ENCODE peak calls at places on chromosomes 5 and 9, in five cellular contexts. W, Z, N, F and P are unnamed samples.

GRCh38 chr5:20497356-20497755 is 509.4 kb upstream of the CDH18 start:
- DNase-seq in F (no peak), W (no peak), Z (no peak), N (no peak), P (no peak)

GRCh38 chr5:177195307-177195952 is 61.9 kb downstream of the NSD1 start:
- DNase-seq in Z (peak), F (no peak), N (no peak), W (no peak), P (no peak)

GRCh38 chr9:95778957-95779356 is 96.5 kb upstream of the ERCC6L2 start:
- DNase-seq in W (peak), F (peak), N (peak), Z (peak), P (no peak)

GRCh38 chr5:65925601-65926275 is 637 bp upstream of the ERBIN start:
- DNase-seq in Z (peak), W (peak), F (peak), N (peak), P (no peak)

GRCh38 chr9:91795500-91796241 is 154.4 kb downstream of the ROR2 start:
- DNase-seq in N (peak), Z (no peak), F (no peak), W (peak), P (no peak)

GRCh38 chr5:36177715-36178556 is 26.0 kb downstream of the SKP2 start:
- DNase-seq in F (peak), Z (peak), N (no peak), W (peak), P (no peak)

GRCh38 chr5:149448831-149449714 is 70.0 kb upstream of the IL17B start:
- DNase-seq in W (peak), N (peak), Z (no peak), F (no peak), P (no peak)

GRCh38 chr5:142825378-142826089 is 55.4 kb downstream of the ARHGAP26 start:
- DNase-seq in F (no peak), W (no peak), N (no peak), Z (no peak), P (no peak)

GRCh38 chr5:132491368-132492364 is 1.1 kb upstream of the IRF1 start:
- DNase-seq in N (peak), W (no peak), Z (no peak), F (no peak), P (peak)

GRCh38 chr9:70902705-70903131 is 218.7 kb downstream of the TRPM3 start:
- DNase-seq in W (peak), N (no peak), F (peak), Z (peak), P (no peak)

GRCh38 chr5:32299059-32299677 is 13.6 kb downstream of the MTMR12 start:
- DNase-seq in N (no peak), F (no peak), W (no peak), Z (no peak), P (no peak)

GRCh38 chr9:69946800-69947437 is 96.7 kb upstream of the MAMDC2 start:
- DNase-seq in W (peak), N (no peak), F (peak), Z (peak), P (no peak)

GRCh38 chr9:90900130-90900529 is 98.5 kb downstream of the SYK start:
- DNase-seq in N (no peak), F (no peak), Z (no peak), W (peak), P (no peak)

GRCh38 chr5:171363846-171364245 is 23.8 kb upstream of the NPM1 start:
- DNase-seq in Z (no peak), N (no peak), W (no peak), F (no peak), P (no peak)

GRCh38 chr9:125749287-125749935 is 2.2 kb downstream of the PBX3 start:
- DNase-seq in W (peak), F (no peak), Z (no peak), N (no peak), P (no peak)

GRCh38 chr5:135013947-135014570 is 20.0 kb downstream of the PITX1 start:
- DNase-seq in W (peak), F (no peak), Z (no peak), N (peak), P (peak)

GRCh38 chr5:154646841-154647759 is 108.1 kb upstream of the LARP1 start:
- DNase-seq in F (no peak), W (peak), Z (peak), N (peak), P (no peak)

GRCh38 chr5:176413255-176413565 is 3.1 kb downstream of the CLTB start:
- DNase-seq in N (peak), F (peak), W (peak), Z (peak), P (no peak)

GRCh38 chr5:112396430-112396829 is 22.6 kb downstream of the EPB41L4A start:
- DNase-seq in N (no peak), F (no peak), W (no peak), Z (no peak), P (no peak)

GRCh38 chr5:32312194-32312681 is 501 bp downstream of the MTMR12 start:
- DNase-seq in Z (peak), F (peak), W (peak), N (peak), P (peak)

GRCh38 chr5:143215685-143216084 is 187.8 kb downstream of the NR3C1 start:
- DNase-seq in W (no peak), N (no peak), F (no peak), Z (no peak), P (no peak)

GRCh38 chr9:116207371-116208111 is 54.0 kb downstream of the PAPPA start:
- DNase-seq in F (no peak), N (no peak), W (peak), Z (peak), P (no peak)

DNA sequence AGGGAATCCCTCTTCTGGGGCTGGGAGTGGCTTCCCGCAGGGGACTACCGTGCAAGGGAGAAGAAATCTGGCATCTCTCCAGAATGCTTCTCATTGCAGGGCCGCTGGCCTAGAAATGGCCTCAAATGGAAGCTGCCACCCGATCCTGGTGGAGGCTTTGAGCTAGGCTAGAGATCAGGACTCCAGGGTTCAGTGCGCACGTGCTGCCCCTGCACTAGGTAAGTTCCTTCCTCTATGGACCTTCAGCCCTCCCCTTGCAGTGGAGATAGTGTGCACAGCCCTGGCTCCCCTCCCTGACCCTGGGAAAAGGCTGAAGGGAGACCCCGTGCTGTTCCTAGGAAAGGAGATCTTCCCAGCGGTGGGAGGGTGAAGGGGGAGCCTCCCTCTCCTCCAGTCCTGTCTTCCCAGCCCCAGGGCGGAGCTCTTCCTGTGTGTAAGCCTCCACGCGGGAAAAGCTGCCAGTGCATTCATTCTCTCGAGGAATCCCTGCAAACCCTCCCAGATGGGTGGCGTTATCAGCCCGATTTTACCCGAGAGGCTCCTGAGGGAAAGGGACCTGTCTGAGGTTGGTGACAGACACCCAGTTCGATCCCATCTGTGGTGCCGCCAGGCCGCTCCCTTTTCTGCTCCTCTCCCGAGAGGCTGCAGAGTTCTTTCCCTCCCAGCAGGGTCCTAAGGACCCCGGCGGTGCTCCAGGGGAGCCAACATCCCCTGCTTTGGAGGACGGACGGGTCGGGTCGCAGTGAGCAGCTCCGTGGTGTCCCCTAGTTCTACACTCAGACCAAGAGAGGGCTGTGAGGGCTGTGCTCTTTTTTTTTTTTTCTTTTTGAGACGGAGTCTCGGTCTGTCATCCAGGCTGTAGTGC is 1.4 kb upstream of the CERCAM start:
- DNase-seq in N (no peak), W (peak), Z (peak), F (no peak), P (no peak)
- H3K4me3 ChIP-seq in N (peak), W (peak), Z (no peak), F (peak), P (peak)

DNA sequence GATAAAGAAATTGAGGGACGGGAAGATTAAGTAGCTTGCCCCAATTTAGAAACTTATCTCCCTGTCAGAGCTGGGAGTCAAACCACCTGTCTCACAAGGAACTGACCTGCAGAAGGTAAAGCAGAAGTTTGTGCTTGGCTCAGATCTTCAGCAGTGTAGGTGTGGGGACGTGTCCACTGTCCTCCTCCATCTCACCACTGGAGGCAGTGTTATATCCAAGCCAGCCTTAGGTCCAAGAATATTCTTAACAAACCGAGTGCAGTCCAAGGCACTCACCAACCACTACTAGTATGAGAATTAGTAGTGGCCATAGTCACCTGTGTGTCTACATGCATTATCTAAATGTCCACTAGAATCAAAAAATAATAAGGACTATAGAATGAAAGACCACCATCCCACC is 86.3 kb upstream of the IRX1 start:
- DNase-seq in Z (no peak), N (no peak), W (no peak), F (no peak), P (no peak)
- TF ChIP-seq CTCF in Z (no peak), N (no peak), W (no peak), F (no peak), P (no peak)

GRCh38 chr5:163108351-163108750 is 329.0 kb upstream of the CCNG1 start:
- DNase-seq in Z (no peak), N (no peak), F (no peak), W (no peak), P (no peak)

GRCh38 chr5:163105456-163105855 is 331.9 kb upstream of the CCNG1 start:
- DNase-seq in N (no peak), F (no peak), Z (no peak), W (no peak), P (no peak)

GRCh38 chr5:163104496-163104895 is 332.9 kb upstream of the CCNG1 start:
- DNase-seq in W (no peak), Z (no peak), N (no peak), F (no peak), P (no peak)

GRCh38 chr5:163106098-163106497 is 331.3 kb upstream of the CCNG1 start:
- DNase-seq in W (no peak), N (no peak), Z (no peak), F (no peak), P (no peak)
- H3K4me3 ChIP-seq in W (no peak), N (no peak), Z (no peak), F (no peak), P (no peak)

GRCh38 chr9:136534396-136534795 is 11.5 kb downstream of the NOTCH1 start:
- DNase-seq in W (no peak), N (no peak), F (no peak), Z (no peak), P (no peak)
- TF ChIP-seq CTCF in W (no peak), N (no peak), F (no peak), Z (no peak), P (no peak)

DNA sequence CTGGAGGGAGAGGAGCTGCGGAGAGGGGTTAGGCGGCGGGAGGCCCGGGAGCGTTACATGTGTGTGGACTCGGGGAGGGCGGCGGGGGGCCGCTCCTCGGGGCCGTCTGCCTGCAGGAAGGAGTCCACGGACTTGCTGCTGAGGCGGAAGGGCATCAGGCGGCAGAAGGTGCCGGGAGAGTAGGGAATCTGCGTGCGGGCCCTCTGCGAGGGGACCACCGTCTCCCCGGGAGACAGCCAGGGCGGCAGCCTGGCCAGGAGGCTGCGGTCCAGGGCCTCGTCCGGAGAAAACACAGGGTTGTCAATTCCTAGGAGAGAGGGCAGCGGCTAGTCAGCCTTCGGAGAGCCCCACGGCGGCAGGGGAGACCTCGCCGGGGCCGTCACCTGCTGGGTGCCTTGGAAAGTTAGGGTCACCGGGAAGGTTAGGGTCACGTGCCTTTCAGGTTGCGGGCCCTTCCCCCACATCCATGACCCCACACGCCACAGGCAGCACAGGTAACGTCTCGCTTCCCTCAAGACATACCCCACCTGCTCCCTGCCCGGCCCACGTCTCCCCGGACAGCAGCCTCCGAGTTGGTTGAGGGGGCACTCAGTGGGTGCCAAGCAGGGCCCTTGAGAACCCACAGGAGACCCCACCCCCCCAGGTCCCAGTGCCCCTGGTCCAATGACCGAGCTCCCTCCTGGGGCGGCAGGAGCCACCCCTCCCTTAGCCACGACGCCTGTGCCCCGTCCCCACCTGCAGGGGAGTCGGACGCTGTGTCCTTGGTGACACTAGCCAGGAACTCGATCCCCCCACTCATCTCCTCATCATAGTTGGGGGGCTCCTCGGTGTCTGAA is 32.1 kb downstream of the EXOC3 start:
- DNase-seq in F (no peak), Z (peak), W (peak), N (peak), P (no peak)
- H3K4me3 ChIP-seq in F (peak), Z (peak), W (peak), N (no peak), P (peak)

DNA sequence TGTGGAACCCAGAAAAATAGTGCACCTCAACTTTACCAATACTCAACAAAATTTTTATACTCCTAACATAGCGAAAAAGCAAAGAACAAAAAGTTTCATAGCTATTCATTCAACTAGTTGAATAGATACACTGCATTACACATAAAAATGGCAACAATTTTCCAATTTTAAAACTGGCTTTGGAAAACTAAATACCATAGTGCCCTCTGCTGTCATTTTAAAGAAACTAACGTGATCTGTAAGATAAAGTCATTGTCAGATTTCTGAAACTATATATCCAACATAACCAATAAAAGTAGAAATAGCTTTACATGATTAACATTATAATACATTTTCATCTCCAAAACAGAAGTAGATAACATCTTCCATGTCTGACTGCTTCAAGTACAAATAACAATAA is 31.6 kb downstream of the DTWD2 start:
- DNase-seq in W (peak), F (no peak), Z (peak), N (no peak), P (no peak)
- TF ChIP-seq CTCF in W (peak), F (peak), Z (peak), N (peak), P (no peak)